ENCODE peak calls at places on chromosome 6, in six cellular contexts. J is GM12878, R is HCT116, F is SK-N-SH, C is K562, I is HepG2. K is an unnamed sample.

GRCh38 chr6:137112067-137112355 is 61.4 kb downstream of the IL22RA2 start:
- DNase-seq in R (no peak), F (no peak), J (no peak), C (no peak), I (no peak), K (no peak)

GRCh38 chr6:150334790-150335783 is 33.7 kb upstream of the IYD start:
- DNase-seq in F (peak), I (peak), C (peak), R (peak), J (no peak), K (peak)

GRCh38 chr6:104789770-104790190 is 69.9 kb downstream of the HACE1 start:
- DNase-seq in J (no peak), R (peak), F (no peak), C (peak), I (peak), K (no peak)

GRCh38 chr6:155611742-155612141 is 156.1 kb upstream of the NOX3 start:
- DNase-seq in J (no peak), C (no peak), R (no peak), I (no peak), F (no peak), K (no peak)

GRCh38 chr6:77463308-77463880 is at the start of gene HTR1B:
- DNase-seq in C (no peak), I (no peak), J (no peak), F (no peak), R (no peak), K (no peak)

GRCh38 chr6:42923656-42924055 is 5.6 kb upstream of the CNPY3 start:
- DNase-seq in F (no peak), C (peak), R (no peak), J (no peak), I (no peak), K (no peak)

GRCh38 chr6:31882344-31882743 is 3.5 kb upstream of the SLC44A4 start:
- DNase-seq in J (no peak), I (no peak), C (no peak), F (no peak), R (no peak), K (no peak)

GRCh38 chr6:152232494-152233151 is 404.5 kb downstream of the SYNE1 start:
- DNase-seq in C (peak), J (no peak), I (peak), R (no peak), F (peak), K (no peak)

GRCh38 chr6:77034161-77034560 is 429.1 kb downstream of the HTR1B start:
- DNase-seq in I (no peak), R (no peak), F (no peak), J (no peak), C (no peak), K (no peak)

GRCh38 chr6:17093692-17094091 is 8.2 kb upstream of the STMND1 start:
- DNase-seq in R (no peak), J (no peak), C (no peak), F (peak), I (no peak), K (peak)

GRCh38 chr6:152091851-152092341 is 284.4 kb downstream of the ESR1 start:
- DNase-seq in R (no peak), F (no peak), J (no peak), C (no peak), I (no peak), K (no peak)

GRCh38 chr6:106084106-106084963 is 1.8 kb upstream of the PRDM1 start:
- DNase-seq in I (peak), F (no peak), J (peak), R (peak), C (peak), K (no peak)

GRCh38 chr6:37623666-37624065 is 74.0 kb downstream of the MDGA1 start:
- DNase-seq in J (no peak), C (no peak), F (no peak), R (no peak), I (no peak), K (no peak)

GRCh38 chr6:30763618-30764489 is 19.5 kb upstream of the IER3 start:
- DNase-seq in R (no peak), I (peak), F (no peak), J (peak), C (peak), K (no peak)

GRCh38 chr6:35292494-35292893 is 5.1 kb upstream of the DEF6 start:
- DNase-seq in C (no peak), J (no peak), F (no peak), R (no peak), I (no peak), K (no peak)

GRCh38 chr6:81371929-81372328 is 380.6 kb downstream of the TENT5A start:
- DNase-seq in J (no peak), R (no peak), F (no peak), C (no peak), I (no peak), K (no peak)

GRCh38 chr6:42960243-42961019 is at the start of gene GNMT:
- DNase-seq in J (no peak), C (no peak), R (no peak), F (peak), I (peak), K (peak)

GRCh38 chr6:25788305-25788922 is 33.9 kb downstream of the SLC17A4 start:
- DNase-seq in C (peak), F (peak), J (no peak), R (peak), I (peak), K (peak)

GRCh38 chr6:125066964-125067363 is 86.6 kb upstream of the TPD52L1 start:
- DNase-seq in F (no peak), R (peak), I (no peak), J (no peak), C (peak), K (peak)

GRCh38 chr6:15364401-15365037 is 118.7 kb downstream of the JARID2 start:
- DNase-seq in I (no peak), R (no peak), J (no peak), C (no peak), F (no peak), K (no peak)

GRCh38 chr6:143176090-143177021 is 115.7 kb downstream of the AIG1 start:
- DNase-seq in I (no peak), C (no peak), F (no peak), R (peak), J (no peak), K (no peak)

GRCh38 chr6:34070315-34071110 is 75.4 kb downstream of the GRM4 start:
- DNase-seq in J (no peak), F (no peak), R (no peak), C (no peak), I (no peak), K (no peak)

GRCh38 chr6:49513153-49513989 is 13.6 kb downstream of the GLYATL3 start:
- DNase-seq in C (no peak), R (no peak), F (no peak), J (no peak), I (peak), K (no peak)

GRCh38 chr6:89887452-89888137 is 6.7 kb upstream of the GJA10 start:
- DNase-seq in C (no peak), I (no peak), R (no peak), F (peak), J (no peak), K (no peak)

GRCh38 chr6:71250050-71250689 is 38.4 kb upstream of the OGFRL1 start:
- DNase-seq in R (no peak), J (no peak), C (no peak), I (no peak), F (no peak), K (no peak)

GRCh38 chr6:129638055-129639019 is 71.6 kb downstream of the ARHGAP18 start:
- DNase-seq in F (no peak), C (no peak), R (no peak), J (no peak), I (peak), K (no peak)

GRCh38 chr6:117956386-117956785 is 49.3 kb downstream of the SLC35F1 start:
- DNase-seq in F (no peak), I (no peak), R (no peak), J (no peak), C (no peak), K (no peak)

DNA sequence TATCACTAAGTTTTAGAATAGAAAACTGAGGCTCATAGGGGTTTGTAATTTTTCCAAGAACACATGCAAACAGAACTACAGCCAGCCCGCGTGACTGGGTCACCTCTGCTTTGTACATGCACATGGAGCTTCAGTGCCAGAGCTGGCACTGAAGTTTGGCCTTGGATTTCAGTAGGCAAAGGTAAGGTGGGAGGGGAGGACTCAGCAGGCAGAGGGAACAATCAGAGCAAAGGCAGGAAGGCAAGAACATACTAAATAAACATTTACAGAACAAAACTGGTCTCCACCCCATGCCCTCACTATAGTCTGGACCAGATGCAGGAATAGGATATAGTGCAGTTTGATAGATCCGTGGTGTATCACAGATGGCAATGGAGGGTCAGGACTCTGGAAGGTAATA is 13.6 kb upstream of the ABRACL start:
- DNase-seq in C (no peak), R (no peak), J (no peak), F (no peak), I (no peak), K (no peak)
- TF ChIP-seq JUND in C (no peak), R (no peak), J (no peak), F (no peak), I (no peak), K (no peak)

GRCh38 chr6:21998539-21998938 is 298.3 kb downstream of the PRL start:
- DNase-seq in C (no peak), F (no peak), R (no peak), I (no peak), J (no peak), K (no peak)
- TF ChIP-seq JUND in C (no peak), F (no peak), R (no peak), I (no peak), J (no peak), K (no peak)

GRCh38 chr6:51025082-51025777 is 206.6 kb downstream of the TFAP2B start:
- DNase-seq in J (no peak), C (peak), I (peak), R (no peak), F (no peak), K (no peak)
- TF ChIP-seq JUND in J (no peak), C (peak), I (no peak), R (no peak), F (no peak), K (no peak)

DNA sequence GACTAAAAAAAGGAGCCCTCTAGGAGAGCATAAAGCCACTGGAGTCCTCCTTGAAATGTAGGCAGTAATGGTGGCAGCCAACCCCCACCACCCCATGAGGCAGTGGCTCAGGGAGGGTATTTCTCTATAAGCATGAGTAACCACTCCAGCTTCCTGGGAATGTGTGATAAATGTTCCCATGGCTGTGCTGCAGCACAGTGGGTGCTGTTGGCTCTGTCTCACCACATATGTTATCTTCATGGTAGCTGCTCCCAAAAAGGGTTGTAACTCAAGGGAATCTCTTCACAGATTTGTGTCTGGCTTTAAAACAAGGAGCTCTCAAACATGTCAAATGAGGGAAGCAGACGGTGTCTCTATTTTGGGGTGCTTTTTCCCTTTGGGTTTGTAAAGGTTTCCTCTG is 7.5 kb upstream of the PHACTR1 start:
- DNase-seq in F (no peak), C (no peak), J (no peak), I (no peak), R (no peak), K (no peak)
- TF ChIP-seq JUND in F (no peak), C (no peak), J (no peak), I (no peak), R (no peak), K (no peak)

GRCh38 chr6:114521926-114522325 is 179.1 kb upstream of the HS3ST5 start:
- DNase-seq in R (no peak), F (no peak), I (no peak), C (no peak), J (no peak), K (no peak)

GRCh38 chr6:114524081-114524480 is 181.3 kb upstream of the HS3ST5 start:
- DNase-seq in C (no peak), F (no peak), R (no peak), I (no peak), J (no peak), K (no peak)

GRCh38 chr6:114523508-114523907 is 180.7 kb upstream of the HS3ST5 start:
- DNase-seq in F (no peak), R (no peak), C (no peak), I (no peak), J (no peak), K (no peak)

DNA sequence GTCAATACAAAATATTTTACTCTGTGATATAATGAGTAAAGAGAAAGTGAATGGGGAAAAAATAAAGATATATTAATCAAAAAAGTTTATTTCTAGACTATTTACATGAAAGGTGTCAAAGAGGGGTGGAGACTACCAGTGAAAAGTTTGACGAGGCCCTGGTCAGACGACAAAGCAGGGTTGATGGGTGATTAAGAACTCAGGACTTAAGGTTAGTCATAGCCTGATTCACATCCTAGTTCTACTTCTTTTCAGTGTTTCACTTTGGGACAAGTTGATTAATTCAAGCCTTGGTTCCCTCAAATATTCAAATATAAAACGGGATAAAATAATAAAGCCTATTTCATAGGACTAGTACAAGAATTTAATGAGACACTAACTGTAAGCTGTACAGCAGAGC is 178.2 kb upstream of the HS3ST5 start:
- DNase-seq in I (no peak), J (no peak), R (no peak), F (no peak), C (no peak), K (no peak)
- TF ChIP-seq JUND in I (no peak), J (no peak), R (no peak), F (no peak), C (no peak), K (no peak)

GRCh38 chr6:7568021-7568420 is 22.0 kb upstream of the SNRNP48 start:
- DNase-seq in R (no peak), J (no peak), C (no peak), F (no peak), I (no peak), K (no peak)
- TF ChIP-seq JUND in R (no peak), J (no peak), C (no peak), F (no peak), I (no peak), K (no peak)

DNA sequence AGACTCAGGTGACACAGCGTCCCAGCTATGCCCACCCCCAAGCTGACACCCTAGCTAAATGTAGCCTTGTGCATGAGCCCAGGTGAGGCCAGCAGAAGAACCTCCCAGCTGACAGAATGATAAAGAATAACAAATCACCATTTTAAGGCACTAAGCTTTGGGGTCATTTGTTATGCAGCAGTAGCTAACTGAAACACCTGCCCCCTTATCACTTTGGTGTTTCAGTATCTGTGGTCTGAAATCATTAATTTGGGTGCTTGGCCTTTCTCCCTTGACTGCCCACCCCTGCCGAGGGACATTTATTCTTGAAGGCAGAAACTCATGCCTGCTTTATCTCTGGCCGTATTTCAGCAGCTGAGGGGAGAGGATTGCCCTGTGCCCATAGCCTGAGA is 30.0 kb downstream of the DACT2 start:
- DNase-seq in J (no peak), C (no peak), I (no peak), F (no peak), R (no peak), K (no peak)
- TF ChIP-seq JUND in J (no peak), C (no peak), I (no peak), F (no peak), R (no peak), K (no peak)

K was measured in T47D.